ENCODE peak calls at places on chromosomes 12 and 14, in four cellular contexts. One of them, this sample, is unnamed.

GRCh38 chr12:91331371-91331770 is 148.8 kb upstream of the DCN start:
- DNase-seq in T-cell: no peak
- DNase-seq in mucosa of gallbladder: no peak
- DNase-seq in LoVo: no peak
- DNase-seq in this sample: no peak

GRCh38 chr12:68451261-68452091 is 119.3 kb upstream of the MDM1 start:
- DNase-seq in T-cell: no peak
- DNase-seq in mucosa of gallbladder: peak
- DNase-seq in LoVo: no peak
- DNase-seq in this sample: no peak

GRCh38 chr14:68937790-68938514 is 41.1 kb downstream of the ACTN1 start:
- DNase-seq in T-cell: no peak
- DNase-seq in mucosa of gallbladder: peak
- DNase-seq in LoVo: peak
- DNase-seq in this sample: peak

GRCh38 chr14:105425823-105426247 is 6.2 kb downstream of the MTA1 start:
- DNase-seq in T-cell: no peak
- DNase-seq in mucosa of gallbladder: no peak
- DNase-seq in LoVo: no peak
- DNase-seq in this sample: no peak

GRCh38 chr12:1792406-1792805 is 28.0 kb upstream of the LRTM2 start:
- DNase-seq in T-cell: no peak
- DNase-seq in mucosa of gallbladder: no peak
- DNase-seq in LoVo: no peak
- DNase-seq in this sample: no peak

GRCh38 chr14:87233266-87233665 is 759.7 kb downstream of the GALC start:
- DNase-seq in T-cell: no peak
- DNase-seq in mucosa of gallbladder: no peak
- DNase-seq in LoVo: no peak
- DNase-seq in this sample: no peak

GRCh38 chr14:69877492-69877891 is 1.7 kb upstream of the SMOC1 start:
- DNase-seq in T-cell: no peak
- DNase-seq in mucosa of gallbladder: no peak
- DNase-seq in LoVo: no peak
- DNase-seq in this sample: peak

GRCh38 chr12:124538194-124539082 is 29.0 kb downstream of the NCOR2 start:
- DNase-seq in T-cell: no peak
- DNase-seq in mucosa of gallbladder: no peak
- DNase-seq in LoVo: no peak
- DNase-seq in this sample: no peak

GRCh38 chr12:95976416-95976832 is 19.7 kb downstream of the HAL start:
- DNase-seq in T-cell: no peak
- DNase-seq in mucosa of gallbladder: no peak
- DNase-seq in LoVo: no peak
- DNase-seq in this sample: no peak

GRCh38 chr12:82866227-82866803 is 179.6 kb downstream of the TMTC2 start:
- DNase-seq in T-cell: no peak
- DNase-seq in mucosa of gallbladder: no peak
- DNase-seq in LoVo: no peak
- DNase-seq in this sample: no peak

GRCh38 chr12:124695861-124696260 is 128.4 kb upstream of the NCOR2 start:
- DNase-seq in T-cell: no peak
- DNase-seq in mucosa of gallbladder: no peak
- DNase-seq in LoVo: no peak
- DNase-seq in this sample: no peak

GRCh38 chr12:31491819-31492598 is 98.9 kb downstream of the DENND5B start:
- DNase-seq in T-cell: no peak
- DNase-seq in mucosa of gallbladder: peak
- DNase-seq in LoVo: peak
- DNase-seq in this sample: peak

GRCh38 chr14:53509227-53509822 is 356.2 kb upstream of the DDHD1 start:
- DNase-seq in T-cell: no peak
- DNase-seq in mucosa of gallbladder: peak
- DNase-seq in LoVo: no peak
- DNase-seq in this sample: no peak

GRCh38 chr14:69850086-69850735 is 29.0 kb upstream of the SMOC1 start:
- DNase-seq in T-cell: no peak
- DNase-seq in mucosa of gallbladder: no peak
- DNase-seq in LoVo: no peak
- DNase-seq in this sample: peak